ENCODE peak calls at places on chromosomes 1 and 21, in seven cellular contexts. Z is small intestine; V is pancreas; B is CD8-positive, alpha-beta memory T cell; X is lung; Y is tibial nerve; K is Karpas-422. W is an unnamed sample.
A peak's percentile ranks its signal among the peaks of the same experiment; 100 is the strongest.

GRCh38 chr1:205961405-205961804 is 18.1 kb upstream of the SLC26A9 start:
- DNase-seq in Z (no peak), X (no peak), B (no peak), K (no peak), V (no peak), Y (no peak), W (no peak)

GRCh38 chr1:5981009-5981380 is 11.2 kb downstream of the NPHP4 start:
- DNase-seq in Y (no peak), V (no peak), Z (no peak), X (no peak), K (no peak), B (no peak), W (no peak)

GRCh38 chr21:39911286-39911685 is 44.0 kb downstream of the PCP4 start:
- DNase-seq in K (peak; percentile 56), Z (no peak), Y (no peak), X (no peak), B (no peak), V (no peak), W (no peak)

GRCh38 chr1:248372394-248372793 is 3.2 kb upstream of the OR2T6 start:
- DNase-seq in Y (no peak), B (no peak), Z (no peak), X (no peak), K (no peak), V (no peak), W (no peak)

GRCh38 chr1:7915826-7916225 is 24.8 kb downstream of the TNFRSF9 start:
- DNase-seq in Y (no peak), Z (no peak), X (no peak), K (no peak), V (no peak), B (peak; percentile 65), W (no peak)

GRCh38 chr1:114764689-114765088 is 6.9 kb upstream of the CSDE1 start:
- DNase-seq in Z (no peak), Y (no peak), K (no peak), V (no peak), B (no peak), X (no peak), W (no peak)

GRCh38 chr21:43782741-43783700 is 6.4 kb upstream of the RRP1 start:
- DNase-seq in B (no peak), V (no peak), Z (no peak), K (no peak), Y (no peak), X (peak; percentile 54), W (no peak)

GRCh38 chr1:9881838-9882249 is 28.2 kb downstream of the CTNNBIP1 start:
- DNase-seq in X (no peak), B (no peak), V (no peak), Y (no peak), K (no peak), Z (no peak), W (no peak)

GRCh38 chr1:80542231-80542630 is 1258.5 kb upstream of the ADGRL2 start:
- DNase-seq in Y (no peak), X (no peak), B (no peak), V (no peak), K (no peak), Z (no peak), W (no peak)

GRCh38 chr1:30732277-30732996 is 9.1 kb upstream of the MATN1 start:
- DNase-seq in Y (no peak), Z (no peak), B (no peak), V (no peak), X (no peak), K (peak; percentile 78), W (no peak)

GRCh38 chr1:206734499-206735142 is 36.0 kb upstream of the IL19 start:
- DNase-seq in X (no peak), K (peak; percentile 76), Y (peak; percentile 37), Z (peak; percentile 48), B (peak; percentile 68), V (no peak), W (peak; percentile 62)

GRCh38 chr1:243715285-243715684 is 134.8 kb downstream of the AKT3 start:
- DNase-seq in Y (no peak), X (no peak), B (no peak), V (no peak), K (no peak), Z (no peak), W (no peak)

GRCh38 chr1:203937678-203938330 is 76.4 kb downstream of the SNRPE start:
- DNase-seq in K (no peak), Z (no peak), B (no peak), V (no peak), X (no peak), Y (no peak), W (no peak)

GRCh38 chr1:155499953-155500621 is 62.5 kb downstream of the ASH1L start:
- DNase-seq in X (no peak), K (peak; percentile 94), V (no peak), B (no peak), Z (peak; percentile 79), Y (no peak), W (peak; percentile 67)

GRCh38 chr1:115158181-115158580 is 68.9 kb upstream of the TSPAN2 start:
- DNase-seq in K (no peak), V (no peak), Z (no peak), X (no peak), B (no peak), Y (no peak), W (no peak)

GRCh38 chr21:42864812-42865211 is 14.5 kb downstream of the WDR4 start:
- DNase-seq in X (no peak), B (no peak), V (no peak), Z (no peak), Y (no peak), K (no peak), W (no peak)

GRCh38 chr21:43308101-43308500 is 118.8 kb downstream of the SIK1 start:
- DNase-seq in Y (no peak), Z (no peak), K (no peak), B (no peak), X (no peak), V (no peak), W (no peak)

GRCh38 chr1:115829023-115829674 is 11.8 kb downstream of the NHLH2 start:
- DNase-seq in B (no peak), X (no peak), Y (no peak), K (no peak), Z (no peak), V (no peak), W (peak; percentile 29)

GRCh38 chr1:47403321-47403720 is 12.8 kb upstream of the FOXE3 start:
- DNase-seq in B (no peak), V (no peak), Z (no peak), K (no peak), X (no peak), Y (no peak), W (no peak)

GRCh38 chr1:15923241-15923640 is 52.7 kb downstream of the ZBTB17 start:
- DNase-seq in K (no peak), B (no peak), Y (no peak), X (no peak), V (no peak), Z (no peak), W (no peak)

GRCh38 chr1:30033276-30034104 is 689.9 kb downstream of the MATN1 start:
- DNase-seq in V (no peak), Z (no peak), B (no peak), X (peak; percentile 24), Y (no peak), K (no peak), W (no peak)

GRCh38 chr1:92931691-92932090 is 29.6 kb downstream of the DIPK1A start:
- DNase-seq in B (no peak), Y (no peak), V (no peak), K (no peak), Z (no peak), X (no peak), W (no peak)
- H3K4me3 ChIP-seq in B (no peak overlapping the region), Y (no peak overlapping the region), V (no peak overlapping the region), K (no peak overlapping the region), Z (no peak overlapping the region), X (no peak overlapping the region), W (no peak overlapping the region)

GRCh38 chr1:61192666-61193325 is 110.4 kb downstream of the NFIA start:
- DNase-seq in B (no peak), K (no peak), X (no peak), Z (no peak), Y (no peak), V (no peak), W (no peak)

GRCh38 chr1:61201035-61201434 is 118.7 kb downstream of the NFIA start:
- DNase-seq in K (no peak), B (no peak), Z (no peak), Y (no peak), X (no peak), V (no peak), W (no peak)

GRCh38 chr1:61193808-61194207 is 111.4 kb downstream of the NFIA start:
- DNase-seq in V (no peak), Z (no peak), Y (no peak), B (no peak), K (peak; percentile 55), X (no peak), W (no peak)

GRCh38 chr1:61202854-61203603 is 120.7 kb downstream of the NFIA start:
- DNase-seq in V (no peak), Z (no peak), Y (no peak), K (no peak), X (no peak), B (no peak), W (no peak)

DNA sequence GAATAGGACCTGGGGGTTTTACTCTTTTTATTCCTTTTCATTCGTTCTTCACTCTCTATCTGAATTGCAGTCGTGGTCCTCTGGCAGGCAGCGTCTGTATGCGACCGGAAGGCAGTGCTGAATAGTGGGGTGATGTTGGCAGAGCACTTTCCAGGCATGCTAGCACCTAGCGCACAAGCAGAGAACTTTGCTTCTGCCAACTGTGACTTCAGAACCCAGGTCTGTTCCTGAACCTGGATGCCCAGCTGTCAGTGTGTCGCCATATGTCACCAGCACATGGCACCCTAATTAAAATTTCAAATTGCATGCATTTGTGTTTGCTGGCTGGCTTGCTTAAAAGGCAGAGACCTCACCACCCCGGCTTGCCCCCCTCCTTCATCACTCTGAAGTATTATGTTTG is 116.2 kb downstream of the NFIA start:
- DNase-seq in Y (no peak), V (no peak), Z (no peak), K (no peak), B (no peak), X (no peak), W (no peak)
- H3K27ac ChIP-seq in Y (no peak overlapping the region), V (no peak overlapping the region), Z (no peak overlapping the region), K (no peak overlapping the region), B (no peak overlapping the region), X (no peak overlapping the region), W (no peak overlapping the region)

GRCh38 chr1:234601217-234602017 is 8.6 kb downstream of the IRF2BP2 start:
- DNase-seq in K (peak; percentile 92), Y (no peak), V (no peak), X (no peak), Z (peak; percentile 58), B (peak; percentile 71), W (peak; percentile 42)

GRCh38 chr1:234597894-234598293 is 12.1 kb downstream of the IRF2BP2 start:
- DNase-seq in B (peak; percentile 52), Z (peak; percentile 71), K (peak; percentile 88), V (peak; percentile 44), X (no peak), Y (no peak), W (peak; percentile 74)

GRCh38 chr1:234599617-234600417 is 10.2 kb downstream of the IRF2BP2 start:
- DNase-seq in B (peak; percentile 85), Z (peak; percentile 88), V (peak; percentile 85), K (peak; percentile 89), Y (peak; percentile 75), X (peak; percentile 82), W (peak; percentile 92)

GRCh38 chr1:234600418-234601216 is 9.4 kb downstream of the IRF2BP2 start:
- DNase-seq in B (peak; percentile 71), Z (peak; percentile 96), Y (peak; percentile 29), X (no peak), K (peak; percentile 56), V (peak; percentile 60), W (peak; percentile 64)

GRCh38 chr1:234598974-234599616 is 10.9 kb downstream of the IRF2BP2 start:
- DNase-seq in Z (peak; percentile 20), K (no peak), V (no peak), B (no peak), X (no peak), Y (peak; percentile 65), W (peak; percentile 56)
- H3K4me3 ChIP-seq in Z (peak overlapping the region; percentile 53), K (peak overlapping the region; percentile 73), V (peak overlapping the region; percentile 45), B (peak overlapping the region; percentile 64), X (peak overlapping the region; percentile 41), Y (peak overlapping the region; percentile 59), W (peak overlapping the region; percentile 41)

GRCh38 chr1:233442392-233442791 is 114.9 kb downstream of the MAP3K21 start:
- DNase-seq in B (no peak), Y (no peak), V (no peak), X (no peak), Z (no peak), K (no peak), W (no peak)
- H3K27ac ChIP-seq in B (no peak overlapping the region), Y (no peak overlapping the region), V (no peak overlapping the region), X (no peak overlapping the region), Z (no peak overlapping the region), K (no peak overlapping the region), W (no peak overlapping the region)

W was measured in transverse colon.